ENCODE peak calls at places on chromosomes 12 and 14, in ten cellular contexts. V is right atrium auricular region, J is A549, K is kidney, L is tibial artery, A is esophagus squamous epithelium, U is AG10803, C is psoas muscle, R is ovary, P is GM12865. H is an unnamed sample.

GRCh38 chr14:72822946-72823611 is 70.8 kb downstream of the DPF3 start:
- DNase-seq in V (no peak), J (no peak), K (no peak), L (no peak), A (no peak), U (peak; percentile 23), C (no peak), R (no peak), P (no peak), H (no peak)

GRCh38 chr12:48292030-48292429 is 58.7 kb downstream of the ZNF641 start:
- DNase-seq in V (no peak), J (no peak), K (no peak), L (no peak), A (no peak), U (no peak), C (no peak), R (no peak), P (no peak), H (no peak)

GRCh38 chr12:116919247-116919671 is 8.5 kb downstream of the FBXW8 start:
- DNase-seq in V (no peak), J (no peak), K (no peak), L (no peak), A (no peak), U (no peak), C (no peak), R (no peak), P (no peak), H (no peak)

GRCh38 chr14:37600880-37601741 is 5.7 kb downstream of the TTC6 start:
- DNase-seq in V (no peak), J (no peak), K (no peak), L (no peak), A (no peak), U (no peak), C (no peak), R (no peak), P (no peak), H (no peak)

GRCh38 chr14:47447076-47447475 is 228.3 kb downstream of the MDGA2 start:
- DNase-seq in V (no peak), J (no peak), K (no peak), L (no peak), A (no peak), U (no peak), C (no peak), R (no peak), P (no peak), H (no peak)

GRCh38 chr12:113298861-113299545 is 35.9 kb downstream of the SLC8B1 start:
- DNase-seq in V (peak; percentile 74), J (no peak), K (peak; percentile 85), L (peak; percentile 92), A (no peak), U (peak; percentile 47), C (peak; percentile 89), R (peak; percentile 62), P (no peak), H (no peak)

GRCh38 chr14:68060198-68060597 is 240.6 kb downstream of the RAD51B start:
- DNase-seq in V (no peak), J (no peak), K (no peak), L (no peak), A (no peak), U (no peak), C (no peak), R (no peak), P (no peak), H (no peak)

GRCh38 chr14:99543369-99543768 is 60.6 kb downstream of the CCDC85C start:
- DNase-seq in V (no peak), J (no peak), K (no peak), L (no peak), A (no peak), U (no peak), C (no peak), R (no peak), P (no peak), H (no peak)

GRCh38 chr12:32312049-32312670 is 87.2 kb upstream of the FGD4 start:
- DNase-seq in V (no peak), J (peak; percentile 45), K (no peak), L (no peak), A (no peak), U (peak; percentile 80), C (no peak), R (no peak), P (peak; percentile 74), H (peak; percentile 70)

GRCh38 chr12:67358686-67359374 is 89.7 kb downstream of the CAND1 start:
- DNase-seq in V (no peak), J (no peak), K (no peak), L (no peak), A (no peak), U (peak; percentile 99), C (no peak), R (no peak), P (no peak), H (peak; percentile 91)

GRCh38 chr14:54147285-54147684 is 190.7 kb upstream of the BMP4 start:
- DNase-seq in V (no peak), J (no peak), K (no peak), L (no peak), A (no peak), U (no peak), C (no peak), R (no peak), P (no peak), H (no peak)

GRCh38 chr14:91466192-91466591 is 43.9 kb downstream of the PPP4R3A start:
- DNase-seq in V (no peak), J (no peak), K (no peak), L (no peak), A (no peak), U (peak; percentile 3), C (no peak), R (no peak), P (no peak), H (no peak)

GRCh38 chr14:68685419-68686211 is 107.3 kb downstream of the ZFP36L1 start:
- DNase-seq in V (no peak), J (no peak), K (no peak), L (peak; percentile 60), A (peak; percentile 17), U (peak; percentile 67), C (peak; percentile 50), R (no peak), P (peak; percentile 91), H (no peak)

GRCh38 chr14:69938751-69939150 is 59.5 kb downstream of the SMOC1 start:
- DNase-seq in V (no peak), J (no peak), K (no peak), L (no peak), A (no peak), U (no peak), C (no peak), R (no peak), P (no peak), H (no peak)

GRCh38 chr12:49707812-49708147 is 575 bp upstream of the FMNL3 start:
- DNase-seq in V (no peak), J (no peak), K (no peak), L (no peak), A (no peak), U (no peak), C (no peak), R (peak; percentile 26), P (no peak), H (no peak)
- TF ChIP-seq CTCF in V (peak; percentile 11), J (peak; percentile 8), K (no peak), L (no peak), A (no peak), U (no peak), C (no peak), R (peak; percentile 0), P (no peak), H (no peak)

DNA sequence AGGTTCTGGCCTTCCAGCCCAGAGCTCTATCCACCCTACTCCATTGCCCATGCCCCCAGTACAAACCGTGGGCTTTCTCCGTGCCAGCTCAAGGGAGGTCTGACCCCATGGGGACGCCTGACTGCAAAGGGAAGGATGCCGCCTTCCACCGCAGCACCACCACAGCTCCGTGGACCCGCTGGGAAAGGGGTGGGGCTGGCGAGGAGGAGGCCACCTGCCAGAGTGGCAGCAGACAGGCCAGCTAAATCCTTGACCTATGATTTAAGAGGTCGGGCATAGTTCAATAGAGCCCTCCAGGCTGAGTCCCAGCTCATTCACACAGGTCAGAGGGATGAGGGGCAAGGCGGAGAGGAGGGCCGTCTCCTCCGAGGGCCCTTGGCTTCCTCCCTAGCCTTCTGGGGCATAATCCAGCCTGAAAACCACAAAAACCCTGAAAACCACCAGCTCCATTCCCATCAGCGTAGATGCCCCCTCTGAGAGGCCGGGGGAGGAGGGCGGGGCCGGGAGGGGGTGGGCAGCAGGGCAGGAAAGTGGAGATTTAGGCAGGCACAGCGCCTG is 14.9 kb upstream of the FIGNL2 start:
- DNase-seq in V (no peak), J (no peak), K (peak; percentile 61), L (no peak), A (no peak), U (no peak), C (peak; percentile 44), R (no peak), P (no peak), H (no peak)
- H3K4me3 ChIP-seq in V (peak overlapping the region; percentile 43), J (no peak overlapping the region), K (peak overlapping the region; percentile 49), L (peak overlapping the region; percentile 4), A (peak overlapping the region; percentile 61), U (no peak overlapping the region), C (peak overlapping the region; percentile 63), R (no peak overlapping the region), P (no peak overlapping the region), H (no peak overlapping the region)

DNA sequence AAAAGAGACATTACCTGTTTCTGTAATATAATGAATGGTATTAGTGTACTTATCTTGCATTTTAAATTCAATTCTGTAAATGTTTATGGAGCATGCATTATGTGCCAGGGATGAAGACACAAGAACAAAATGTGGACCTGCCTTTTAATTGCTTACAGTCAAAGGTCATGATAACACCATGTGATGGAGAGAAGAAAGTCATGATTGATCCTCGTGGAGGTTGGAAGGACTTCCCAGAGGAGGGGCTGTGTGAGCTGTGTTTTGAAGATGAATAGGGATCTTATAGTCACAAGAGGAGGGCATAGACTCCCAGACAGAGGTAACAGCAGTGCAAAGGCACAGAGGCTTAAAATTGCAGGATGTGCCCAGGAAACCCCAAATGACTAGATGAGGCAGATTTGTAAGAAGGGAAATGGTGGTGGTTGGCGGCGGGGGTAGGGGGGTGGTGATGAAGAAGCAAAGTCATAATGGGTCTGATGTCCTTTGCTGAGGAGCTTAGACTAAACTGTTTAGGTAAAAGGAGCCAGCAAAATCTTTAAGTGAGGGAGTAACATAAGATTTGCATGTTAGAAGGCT is 151.5 kb downstream of the PRKCH start:
- DNase-seq in V (no peak), J (no peak), K (no peak), L (no peak), A (no peak), U (no peak), C (no peak), R (no peak), P (peak; percentile 68), H (no peak)
- TF ChIP-seq CTCF in V (no peak), J (no peak), K (no peak), L (no peak), A (no peak), U (no peak), C (no peak), R (no peak), P (no peak), H (no peak)

DNA sequence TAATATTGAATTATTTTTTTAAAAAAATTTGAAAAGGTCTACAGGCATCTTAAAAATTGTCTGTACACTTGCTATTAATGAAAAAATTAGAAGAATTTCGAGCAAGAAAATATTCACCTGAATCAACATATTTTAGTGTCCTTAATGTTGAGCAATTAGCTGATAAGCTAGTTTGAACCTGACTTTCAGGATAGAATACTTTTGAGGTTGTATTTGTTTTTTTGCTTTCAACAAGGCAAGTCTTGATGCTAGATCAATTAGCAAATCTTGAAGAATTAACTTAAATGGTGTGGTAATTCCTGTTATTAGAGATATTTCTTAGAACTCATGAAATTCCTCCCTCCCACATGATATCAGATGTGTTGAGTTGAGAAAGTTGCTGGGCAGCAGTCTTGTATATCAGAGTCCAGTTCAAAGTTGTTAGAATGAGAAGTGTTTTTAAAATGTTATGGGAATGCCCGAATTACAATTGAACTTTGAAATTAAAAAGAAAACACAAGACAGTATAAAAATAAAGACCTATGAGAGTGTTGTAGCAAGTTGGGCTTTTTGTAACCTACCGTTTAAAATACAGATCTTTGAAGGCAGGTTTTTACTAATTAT is 119.2 kb downstream of the TRMT5 start:
- DNase-seq in V (no peak), J (no peak), K (no peak), L (no peak), A (no peak), U (no peak), C (no peak), R (no peak), P (no peak), H (no peak)
- H3K4me3 ChIP-seq in V (no peak overlapping the region), J (no peak overlapping the region), K (no peak overlapping the region), L (no peak overlapping the region), A (no peak overlapping the region), U (no peak overlapping the region), C (peak overlapping the region; percentile 20), R (no peak overlapping the region), P (no peak overlapping the region), H (no peak overlapping the region)

H was measured in astrocyte of the cerebellum.